ENCODE peak calls at places on chromosome 16, in seven cellular contexts. One of them, this sample, is unnamed.

GRCh38 chr16:21037168-21037567 is 113.5 kb downstream of the DNAH3 start:
- DNase-seq in tibial artery: no peak
- DNase-seq in mucosa of descending colon: no peak
- DNase-seq in esophagus squamous epithelium: no peak
- DNase-seq in lower lobe of right lung: no peak
- DNase-seq in heart left ventricle: no peak
- DNase-seq in fibroblast of villous mesenchyme: no peak
- DNase-seq in this sample: no peak

GRCh38 chr16:85173077-85173980 is 61.1 kb upstream of the CIBAR2 start:
- DNase-seq in tibial artery: no peak
- DNase-seq in mucosa of descending colon: peak
- DNase-seq in esophagus squamous epithelium: no peak
- DNase-seq in lower lobe of right lung: peak
- DNase-seq in heart left ventricle: no peak
- DNase-seq in fibroblast of villous mesenchyme: peak
- DNase-seq in this sample: peak

GRCh38 chr16:81626181-81626674 is 152.9 kb upstream of the PLCG2 start:
- DNase-seq in tibial artery: no peak
- DNase-seq in mucosa of descending colon: no peak
- DNase-seq in esophagus squamous epithelium: no peak
- DNase-seq in lower lobe of right lung: no peak
- DNase-seq in heart left ventricle: no peak
- DNase-seq in fibroblast of villous mesenchyme: no peak
- DNase-seq in this sample: peak

GRCh38 chr16:64910351-64910750 is 211.5 kb downstream of the CDH11 start:
- DNase-seq in tibial artery: no peak
- DNase-seq in mucosa of descending colon: no peak
- DNase-seq in esophagus squamous epithelium: no peak
- DNase-seq in lower lobe of right lung: no peak
- DNase-seq in heart left ventricle: peak
- DNase-seq in fibroblast of villous mesenchyme: peak
- DNase-seq in this sample: no peak

GRCh38 chr16:15996432-15997109 is 47.2 kb downstream of the ABCC1 start:
- DNase-seq in tibial artery: peak
- DNase-seq in mucosa of descending colon: no peak
- DNase-seq in esophagus squamous epithelium: no peak
- DNase-seq in lower lobe of right lung: no peak
- DNase-seq in heart left ventricle: peak
- DNase-seq in fibroblast of villous mesenchyme: peak
- DNase-seq in this sample: peak

GRCh38 chr16:35255186-35255803 is 1795.9 kb downstream of the TP53TG3F start:
- DNase-seq in tibial artery: no peak
- DNase-seq in mucosa of descending colon: no peak
- DNase-seq in esophagus squamous epithelium: no peak
- DNase-seq in lower lobe of right lung: no peak
- DNase-seq in heart left ventricle: no peak
- DNase-seq in fibroblast of villous mesenchyme: no peak
- DNase-seq in this sample: no peak

GRCh38 chr16:50305441-50306061 is 39.2 kb downstream of the ADCY7 start:
- DNase-seq in tibial artery: peak
- DNase-seq in mucosa of descending colon: no peak
- DNase-seq in esophagus squamous epithelium: no peak
- DNase-seq in lower lobe of right lung: peak
- DNase-seq in heart left ventricle: no peak
- DNase-seq in fibroblast of villous mesenchyme: no peak
- DNase-seq in this sample: no peak

GRCh38 chr16:65375651-65376050 is 253.8 kb upstream of the CDH11 start:
- DNase-seq in tibial artery: no peak
- DNase-seq in mucosa of descending colon: no peak
- DNase-seq in esophagus squamous epithelium: no peak
- DNase-seq in lower lobe of right lung: no peak
- DNase-seq in heart left ventricle: no peak
- DNase-seq in fibroblast of villous mesenchyme: no peak
- DNase-seq in this sample: no peak

GRCh38 chr16:63922563-63922962 is 1199.3 kb downstream of the CDH11 start:
- DNase-seq in tibial artery: no peak
- DNase-seq in mucosa of descending colon: no peak
- DNase-seq in esophagus squamous epithelium: no peak
- DNase-seq in lower lobe of right lung: no peak
- DNase-seq in heart left ventricle: no peak
- DNase-seq in fibroblast of villous mesenchyme: no peak
- DNase-seq in this sample: no peak

GRCh38 chr16:47448830-47449575 is 11.9 kb downstream of the ITFG1 start:
- DNase-seq in tibial artery: no peak
- DNase-seq in mucosa of descending colon: no peak
- DNase-seq in esophagus squamous epithelium: no peak
- DNase-seq in lower lobe of right lung: no peak
- DNase-seq in heart left ventricle: no peak
- DNase-seq in fibroblast of villous mesenchyme: no peak
- DNase-seq in this sample: no peak

GRCh38 chr16:73036074-73036826 is 11.7 kb downstream of the ZFHX3 start:
- DNase-seq in tibial artery: no peak
- DNase-seq in mucosa of descending colon: no peak
- DNase-seq in esophagus squamous epithelium: no peak
- DNase-seq in lower lobe of right lung: no peak
- DNase-seq in heart left ventricle: no peak
- DNase-seq in fibroblast of villous mesenchyme: no peak
- DNase-seq in this sample: no peak

GRCh38 chr16:88782454-88783390 is 2.3 kb downstream of the PIEZO1 start:
- DNase-seq in tibial artery: no peak
- DNase-seq in mucosa of descending colon: peak
- DNase-seq in esophagus squamous epithelium: no peak
- DNase-seq in lower lobe of right lung: peak
- DNase-seq in heart left ventricle: no peak
- DNase-seq in fibroblast of villous mesenchyme: peak
- DNase-seq in this sample: no peak

GRCh38 chr16:46973457-46974324 is at the start of gene DNAJA2:
- DNase-seq in tibial artery: peak
- DNase-seq in mucosa of descending colon: peak
- DNase-seq in esophagus squamous epithelium: peak
- DNase-seq in lower lobe of right lung: peak
- DNase-seq in heart left ventricle: peak
- DNase-seq in fibroblast of villous mesenchyme: peak
- DNase-seq in this sample: no peak

GRCh38 chr16:886084-886543 is 84.7 kb downstream of the LMF1 start:
- DNase-seq in tibial artery: no peak
- DNase-seq in mucosa of descending colon: peak
- DNase-seq in esophagus squamous epithelium: no peak
- DNase-seq in lower lobe of right lung: peak
- DNase-seq in heart left ventricle: no peak
- DNase-seq in fibroblast of villous mesenchyme: no peak
- DNase-seq in this sample: no peak

GRCh38 chr16:89583197-89583894 is 7.8 kb downstream of the CPNE7 start:
- DNase-seq in tibial artery: no peak
- DNase-seq in mucosa of descending colon: peak
- DNase-seq in esophagus squamous epithelium: no peak
- DNase-seq in lower lobe of right lung: no peak
- DNase-seq in heart left ventricle: no peak
- DNase-seq in fibroblast of villous mesenchyme: no peak
- DNase-seq in this sample: no peak

GRCh38 chr16:80804451-80805383 is at the start of gene CDYL2:
- DNase-seq in tibial artery: no peak
- DNase-seq in mucosa of descending colon: peak
- DNase-seq in esophagus squamous epithelium: no peak
- DNase-seq in lower lobe of right lung: peak
- DNase-seq in heart left ventricle: peak
- DNase-seq in fibroblast of villous mesenchyme: peak
- DNase-seq in this sample: no peak

GRCh38 chr16:65180986-65181710 is 59.3 kb upstream of the CDH11 start:
- DNase-seq in tibial artery: no peak
- DNase-seq in mucosa of descending colon: no peak
- DNase-seq in esophagus squamous epithelium: no peak
- DNase-seq in lower lobe of right lung: no peak
- DNase-seq in heart left ventricle: no peak
- DNase-seq in fibroblast of villous mesenchyme: peak
- DNase-seq in this sample: no peak

GRCh38 chr16:48157794-48158193 is 2.0 kb upstream of the ABCC12 start:
- DNase-seq in tibial artery: no peak
- DNase-seq in mucosa of descending colon: no peak
- DNase-seq in esophagus squamous epithelium: no peak
- DNase-seq in lower lobe of right lung: no peak
- DNase-seq in heart left ventricle: no peak
- DNase-seq in fibroblast of villous mesenchyme: no peak
- DNase-seq in this sample: no peak

GRCh38 chr16:727291-727977 is 528 bp downstream of the HAGHL start:
- DNase-seq in tibial artery: no peak
- DNase-seq in mucosa of descending colon: peak
- DNase-seq in esophagus squamous epithelium: no peak
- DNase-seq in lower lobe of right lung: no peak
- DNase-seq in heart left ventricle: no peak
- DNase-seq in fibroblast of villous mesenchyme: no peak
- DNase-seq in this sample: no peak

GRCh38 chr16:49640606-49641005 is 215.3 kb downstream of the ZNF423 start:
- DNase-seq in tibial artery: no peak
- DNase-seq in mucosa of descending colon: no peak
- DNase-seq in esophagus squamous epithelium: no peak
- DNase-seq in lower lobe of right lung: no peak
- DNase-seq in heart left ventricle: no peak
- DNase-seq in fibroblast of villous mesenchyme: no peak
- DNase-seq in this sample: no peak

GRCh38 chr16:77307764-77308561 is 108.8 kb downstream of the SYCE1L start:
- DNase-seq in tibial artery: no peak
- DNase-seq in mucosa of descending colon: no peak
- DNase-seq in esophagus squamous epithelium: no peak
- DNase-seq in lower lobe of right lung: no peak
- DNase-seq in heart left ventricle: no peak
- DNase-seq in fibroblast of villous mesenchyme: peak
- DNase-seq in this sample: peak

GRCh38 chr16:535446-536405 is 8.2 kb downstream of the CAPN15 start:
- DNase-seq in tibial artery: no peak
- DNase-seq in mucosa of descending colon: peak
- DNase-seq in esophagus squamous epithelium: no peak
- DNase-seq in lower lobe of right lung: no peak
- DNase-seq in heart left ventricle: no peak
- DNase-seq in fibroblast of villous mesenchyme: peak
- DNase-seq in this sample: no peak

GRCh38 chr16:49464877-49465504 is 91.4 kb downstream of the C16orf78 start:
- DNase-seq in tibial artery: peak
- DNase-seq in mucosa of descending colon: no peak
- DNase-seq in esophagus squamous epithelium: no peak
- DNase-seq in lower lobe of right lung: peak
- DNase-seq in heart left ventricle: no peak
- DNase-seq in fibroblast of villous mesenchyme: no peak
- DNase-seq in this sample: no peak

GRCh38 chr16:56988161-56988947 is 1.0 kb upstream of the NLRC5 start:
- DNase-seq in tibial artery: no peak
- DNase-seq in mucosa of descending colon: no peak
- DNase-seq in esophagus squamous epithelium: no peak
- DNase-seq in lower lobe of right lung: no peak
- DNase-seq in heart left ventricle: no peak
- DNase-seq in fibroblast of villous mesenchyme: peak
- DNase-seq in this sample: no peak
- H3K4me3 ChIP-seq in tibial artery: peak
- H3K4me3 ChIP-seq in mucosa of descending colon: no peak
- H3K4me3 ChIP-seq in esophagus squamous epithelium: peak
- H3K4me3 ChIP-seq in lower lobe of right lung: peak
- H3K4me3 ChIP-seq in heart left ventricle: peak
- H3K4me3 ChIP-seq in fibroblast of villous mesenchyme: peak
- H3K4me3 ChIP-seq in this sample: peak

GRCh38 chr16:22977294-22977697 is 163.3 kb downstream of the HS3ST2 start:
- DNase-seq in tibial artery: no peak
- DNase-seq in mucosa of descending colon: no peak
- DNase-seq in esophagus squamous epithelium: no peak
- DNase-seq in lower lobe of right lung: no peak
- DNase-seq in heart left ventricle: no peak
- DNase-seq in fibroblast of villous mesenchyme: peak
- DNase-seq in this sample: no peak
- TF ChIP-seq CTCF in tibial artery: peak
- TF ChIP-seq CTCF in mucosa of descending colon: no peak
- TF ChIP-seq CTCF in esophagus squamous epithelium: peak
- TF ChIP-seq CTCF in lower lobe of right lung: peak
- TF ChIP-seq CTCF in heart left ventricle: peak
- TF ChIP-seq CTCF in fibroblast of villous mesenchyme: peak
- TF ChIP-seq CTCF in this sample: peak

DNA sequence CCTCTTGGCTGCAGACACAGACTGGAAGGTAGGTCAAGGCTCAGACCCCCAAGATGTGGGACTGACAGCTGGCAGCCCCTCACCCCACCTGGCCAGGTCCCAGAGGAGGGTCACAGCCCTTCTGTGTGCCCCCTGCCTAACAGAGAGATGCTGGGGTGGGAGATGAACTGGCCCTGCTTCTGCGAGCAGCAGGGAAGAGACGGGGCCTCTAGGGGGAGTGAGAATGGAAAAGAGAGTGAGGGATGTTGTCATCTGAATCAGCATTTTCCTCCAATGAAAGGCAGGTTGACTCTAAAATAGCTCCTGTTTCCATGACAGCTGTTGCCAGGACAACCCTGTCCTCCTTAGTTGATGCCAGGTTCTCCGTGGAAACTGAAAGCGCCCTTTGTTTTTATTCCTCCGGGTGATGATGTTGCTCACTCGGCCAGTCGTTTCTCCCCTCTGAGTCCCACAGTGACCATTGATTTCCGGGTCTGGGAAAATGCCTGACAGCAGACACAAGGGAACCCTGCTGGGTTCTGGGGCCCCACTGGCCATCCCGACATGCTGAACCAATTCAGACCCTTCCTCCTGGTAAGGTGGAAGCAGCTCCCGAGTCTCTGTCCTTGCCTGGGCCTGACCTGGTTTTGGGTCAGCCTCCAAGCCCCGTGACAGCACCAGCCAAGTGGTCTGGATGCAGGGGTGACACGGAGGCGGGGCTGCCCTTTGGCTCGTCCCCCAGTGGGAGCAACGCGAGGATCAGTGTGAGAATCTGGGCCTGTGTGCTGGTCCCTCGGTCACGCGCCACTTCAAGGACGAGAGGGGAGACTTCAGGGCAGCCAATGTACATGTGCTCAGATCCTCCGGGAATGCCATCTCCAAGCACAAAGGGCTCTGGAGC is 4.7 kb upstream of the NDRG4 start:
- DNase-seq in tibial artery: peak
- DNase-seq in mucosa of descending colon: no peak
- DNase-seq in esophagus squamous epithelium: no peak
- DNase-seq in lower lobe of right lung: no peak
- DNase-seq in heart left ventricle: peak
- DNase-seq in fibroblast of villous mesenchyme: peak
- DNase-seq in this sample: peak
- H3K4me3 ChIP-seq in tibial artery: no peak
- H3K4me3 ChIP-seq in mucosa of descending colon: no peak
- H3K4me3 ChIP-seq in esophagus squamous epithelium: no peak
- H3K4me3 ChIP-seq in lower lobe of right lung: no peak
- H3K4me3 ChIP-seq in heart left ventricle: peak
- H3K4me3 ChIP-seq in fibroblast of villous mesenchyme: no peak
- H3K4me3 ChIP-seq in this sample: no peak

GRCh38 chr16:79358188-79358587 is 242.3 kb downstream of the MAF start:
- DNase-seq in tibial artery: no peak
- DNase-seq in mucosa of descending colon: no peak
- DNase-seq in esophagus squamous epithelium: no peak
- DNase-seq in lower lobe of right lung: no peak
- DNase-seq in heart left ventricle: peak
- DNase-seq in fibroblast of villous mesenchyme: no peak
- DNase-seq in this sample: no peak
- TF ChIP-seq CTCF in tibial artery: no peak
- TF ChIP-seq CTCF in mucosa of descending colon: no peak
- TF ChIP-seq CTCF in esophagus squamous epithelium: no peak
- TF ChIP-seq CTCF in lower lobe of right lung: no peak
- TF ChIP-seq CTCF in heart left ventricle: no peak
- TF ChIP-seq CTCF in fibroblast of villous mesenchyme: no peak
- TF ChIP-seq CTCF in this sample: no peak

This sample was measured in epithelial cell of proximal tubule.